ENCODE peak calls at places on chromosomes 12 and 14, in four cellular contexts. One of them, this sample, is unnamed. For H3K27me3, the result is how much of the 10 kb centered on the place peaks cover.

GRCh38 chr12:46402861-46403731 is 30.5 kb upstream of the SLC38A2 start:
- DNase-seq in breast epithelium: no peak
- DNase-seq in HCT116: no peak
- DNase-seq in endothelial cell of umbilical vein: peak
- DNase-seq in this sample: no peak

GRCh38 chr12:56151672-56152131 is 685 bp upstream of the MYL6B start:
- DNase-seq in breast epithelium: no peak
- DNase-seq in HCT116: peak
- DNase-seq in endothelial cell of umbilical vein: no peak
- DNase-seq in this sample: peak

GRCh38 chr14:99792551-99793212 is 531 bp upstream of the EML1 start:
- DNase-seq in breast epithelium: no peak
- DNase-seq in HCT116: no peak
- DNase-seq in endothelial cell of umbilical vein: peak
- DNase-seq in this sample: no peak

GRCh38 chr12:55682087-55682796 is 25.5 kb downstream of the ITGA7 start:
- DNase-seq in breast epithelium: no peak
- DNase-seq in HCT116: no peak
- DNase-seq in endothelial cell of umbilical vein: no peak
- DNase-seq in this sample: no peak

GRCh38 chr12:57632369-57632897 is 568 bp downstream of the B4GALNT1 start:
- DNase-seq in breast epithelium: peak
- DNase-seq in HCT116: no peak
- DNase-seq in endothelial cell of umbilical vein: no peak
- DNase-seq in this sample: no peak

GRCh38 chr12:62301799-62302133 is 41.6 kb downstream of the USP15 start:
- DNase-seq in breast epithelium: no peak
- DNase-seq in HCT116: no peak
- DNase-seq in endothelial cell of umbilical vein: no peak
- DNase-seq in this sample: no peak

GRCh38 chr14:91163316-91163715 is 49.4 kb downstream of the DGLUCY start:
- DNase-seq in breast epithelium: no peak
- DNase-seq in HCT116: no peak
- DNase-seq in endothelial cell of umbilical vein: no peak
- DNase-seq in this sample: peak

GRCh38 chr12:110732572-110732971 is 10.1 kb downstream of the PPP1CC start:
- DNase-seq in breast epithelium: no peak
- DNase-seq in HCT116: no peak
- DNase-seq in endothelial cell of umbilical vein: no peak
- DNase-seq in this sample: no peak

GRCh38 chr14:89890589-89890988 is 63.9 kb downstream of the EFCAB11 start:
- DNase-seq in breast epithelium: peak
- DNase-seq in HCT116: no peak
- DNase-seq in endothelial cell of umbilical vein: no peak
- DNase-seq in this sample: no peak

GRCh38 chr14:50067723-50068495 is 48.5 kb downstream of the VCPKMT start:
- DNase-seq in breast epithelium: no peak
- DNase-seq in HCT116: peak
- DNase-seq in endothelial cell of umbilical vein: peak
- DNase-seq in this sample: peak

GRCh38 chr12:28563286-28563685 is 373.0 kb downstream of the CCDC91 start:
- DNase-seq in breast epithelium: no peak
- DNase-seq in HCT116: no peak
- DNase-seq in endothelial cell of umbilical vein: peak
- DNase-seq in this sample: no peak

GRCh38 chr14:62957562-62957961 is 87.7 kb downstream of the KCNH5 start:
- DNase-seq in breast epithelium: no peak
- DNase-seq in HCT116: no peak
- DNase-seq in endothelial cell of umbilical vein: no peak
- DNase-seq in this sample: no peak

GRCh38 chr14:61174395-61175386 is 106.4 kb downstream of the TMEM30B start:
- DNase-seq in breast epithelium: no peak
- DNase-seq in HCT116: no peak
- DNase-seq in endothelial cell of umbilical vein: no peak
- DNase-seq in this sample: no peak

DNA sequence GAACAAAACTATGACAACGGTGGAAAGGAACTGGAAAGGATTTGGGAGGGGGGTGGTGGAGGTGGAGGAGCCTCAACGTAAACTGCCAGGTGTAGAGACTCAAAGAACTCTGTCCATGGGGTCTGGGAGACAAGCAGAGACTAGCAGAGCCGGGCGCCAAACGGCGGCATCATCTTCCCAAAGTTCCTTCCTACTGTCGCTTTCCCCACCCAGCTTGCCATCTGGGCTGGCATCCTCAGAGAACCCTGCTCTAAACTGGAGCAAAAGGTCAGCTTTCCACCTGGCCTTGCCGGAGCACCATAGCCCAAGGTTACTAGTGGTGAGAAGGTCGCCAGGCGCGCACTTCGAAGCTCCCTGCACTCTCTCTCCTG is 4.0 kb upstream of the IRF2BPL start:
- DNase-seq in breast epithelium: no peak
- DNase-seq in HCT116: no peak
- DNase-seq in endothelial cell of umbilical vein: no peak
- DNase-seq in this sample: no peak
- TF ChIP-seq POLR2A in breast epithelium: no peak
- TF ChIP-seq POLR2A in HCT116: peak
- TF ChIP-seq POLR2A in endothelial cell of umbilical vein: no peak
- TF ChIP-seq POLR2A in this sample: no peak

GRCh38 chr12:49893753-49894752 is 9.6 kb downstream of the FAIM2 start:
- DNase-seq in breast epithelium: peak
- DNase-seq in HCT116: peak
- DNase-seq in endothelial cell of umbilical vein: peak
- DNase-seq in this sample: peak
- H3K27ac ChIP-seq in breast epithelium: peak
- H3K27ac ChIP-seq in HCT116: no peak
- H3K27ac ChIP-seq in endothelial cell of umbilical vein: no peak
- H3K27ac ChIP-seq in this sample: peak

GRCh38 chr12:132550830-132551229 is 59.6 kb downstream of the LRCOL1 start:
- DNase-seq in breast epithelium: no peak
- DNase-seq in HCT116: no peak
- DNase-seq in endothelial cell of umbilical vein: no peak
- DNase-seq in this sample: no peak
- H3K27me3 ChIP-seq in breast epithelium: under half
- H3K27me3 ChIP-seq in HCT116: under half
- H3K27me3 ChIP-seq in endothelial cell of umbilical vein: under half
- H3K27me3 ChIP-seq in this sample: under half

DNA sequence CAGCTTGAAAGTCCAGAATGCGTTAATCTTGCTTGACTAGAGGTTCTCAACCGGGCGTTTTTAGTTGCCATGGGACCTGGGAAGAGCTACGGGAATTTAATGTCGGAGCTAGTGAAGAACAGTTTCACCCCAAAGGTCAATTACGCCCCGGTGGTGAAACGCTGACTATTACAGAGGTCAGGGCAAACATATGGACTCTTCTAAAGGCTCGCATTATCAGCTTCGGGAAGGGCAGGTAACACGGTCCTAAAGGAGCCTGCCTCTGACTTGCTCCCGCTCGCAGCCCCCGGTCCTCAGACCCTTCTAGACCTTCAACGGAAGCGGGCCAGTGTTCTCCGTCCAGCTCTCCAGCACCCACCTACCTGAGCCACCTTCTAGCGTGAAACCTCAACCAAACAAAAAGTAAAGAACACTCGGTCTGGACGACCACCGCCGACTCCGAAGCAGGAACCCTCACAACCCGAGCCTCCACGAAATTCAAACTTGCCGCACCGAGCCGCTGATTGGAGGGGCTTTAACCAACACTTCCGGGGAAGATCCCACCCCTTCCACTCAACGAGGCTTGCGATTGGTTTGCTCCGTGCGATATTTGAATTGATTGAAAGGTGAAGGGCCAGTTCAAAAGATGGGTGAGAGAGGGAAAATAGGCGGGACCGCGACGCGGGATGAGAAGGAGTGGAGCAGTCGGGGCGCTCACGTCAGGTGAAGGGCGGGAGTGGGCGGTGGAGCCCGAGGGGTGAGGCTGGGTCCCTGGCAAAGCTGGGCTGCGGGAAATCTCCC is at the start of gene DLGAP5:
- DNase-seq in breast epithelium: peak
- DNase-seq in HCT116: peak
- DNase-seq in endothelial cell of umbilical vein: peak
- DNase-seq in this sample: peak
- TF ChIP-seq POLR2A in breast epithelium: no peak
- TF ChIP-seq POLR2A in HCT116: peak
- TF ChIP-seq POLR2A in endothelial cell of umbilical vein: peak
- TF ChIP-seq POLR2A in this sample: no peak

DNA sequence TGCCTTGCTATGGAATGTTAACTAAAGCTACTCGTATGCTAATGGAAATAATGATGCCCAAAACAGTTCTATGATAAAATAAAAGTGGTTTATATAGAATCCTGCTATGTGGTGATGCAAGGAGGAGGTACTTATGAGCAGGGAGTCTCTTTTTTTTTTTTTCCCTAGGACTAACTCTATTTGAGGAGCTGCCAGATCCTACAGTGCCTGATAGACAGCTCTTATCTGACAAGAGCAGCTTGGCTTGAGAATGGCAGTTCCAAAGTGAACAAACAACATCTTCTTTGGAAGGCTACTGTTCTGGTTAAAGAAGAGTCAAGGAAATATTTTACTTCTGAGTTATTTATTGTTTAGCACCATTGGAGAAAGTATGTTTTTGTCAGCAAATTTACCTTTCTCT is 10.2 kb upstream of the ACSM4 start:
- DNase-seq in breast epithelium: no peak
- DNase-seq in HCT116: no peak
- DNase-seq in endothelial cell of umbilical vein: peak
- DNase-seq in this sample: no peak
- H3K27ac ChIP-seq in breast epithelium: no peak
- H3K27ac ChIP-seq in HCT116: no peak
- H3K27ac ChIP-seq in endothelial cell of umbilical vein: no peak
- H3K27ac ChIP-seq in this sample: no peak

DNA sequence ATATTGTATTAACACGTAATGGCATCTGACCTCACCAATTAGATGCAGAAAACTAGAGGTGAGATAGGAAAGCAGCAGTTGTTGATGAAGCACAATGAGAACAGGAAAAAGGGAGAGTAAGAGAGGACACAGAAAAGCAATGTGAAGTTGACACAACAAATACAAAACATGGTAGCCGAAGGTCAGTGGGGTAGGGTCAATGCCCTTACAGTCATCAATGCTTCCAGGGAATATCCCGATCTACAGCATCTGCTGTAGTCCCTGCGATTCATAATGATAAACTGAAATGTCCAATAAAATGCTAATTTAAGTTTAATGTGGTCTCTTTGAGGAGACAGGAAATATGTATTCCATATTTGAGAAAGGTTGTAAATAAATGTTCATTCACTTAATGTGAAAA is 2.9 kb upstream of the COL2A1 start:
- DNase-seq in breast epithelium: no peak
- DNase-seq in HCT116: no peak
- DNase-seq in endothelial cell of umbilical vein: no peak
- DNase-seq in this sample: no peak
- H3K27me3 ChIP-seq in breast epithelium: under half
- H3K27me3 ChIP-seq in HCT116: under half
- H3K27me3 ChIP-seq in endothelial cell of umbilical vein: half or more
- H3K27me3 ChIP-seq in this sample: under half

DNA sequence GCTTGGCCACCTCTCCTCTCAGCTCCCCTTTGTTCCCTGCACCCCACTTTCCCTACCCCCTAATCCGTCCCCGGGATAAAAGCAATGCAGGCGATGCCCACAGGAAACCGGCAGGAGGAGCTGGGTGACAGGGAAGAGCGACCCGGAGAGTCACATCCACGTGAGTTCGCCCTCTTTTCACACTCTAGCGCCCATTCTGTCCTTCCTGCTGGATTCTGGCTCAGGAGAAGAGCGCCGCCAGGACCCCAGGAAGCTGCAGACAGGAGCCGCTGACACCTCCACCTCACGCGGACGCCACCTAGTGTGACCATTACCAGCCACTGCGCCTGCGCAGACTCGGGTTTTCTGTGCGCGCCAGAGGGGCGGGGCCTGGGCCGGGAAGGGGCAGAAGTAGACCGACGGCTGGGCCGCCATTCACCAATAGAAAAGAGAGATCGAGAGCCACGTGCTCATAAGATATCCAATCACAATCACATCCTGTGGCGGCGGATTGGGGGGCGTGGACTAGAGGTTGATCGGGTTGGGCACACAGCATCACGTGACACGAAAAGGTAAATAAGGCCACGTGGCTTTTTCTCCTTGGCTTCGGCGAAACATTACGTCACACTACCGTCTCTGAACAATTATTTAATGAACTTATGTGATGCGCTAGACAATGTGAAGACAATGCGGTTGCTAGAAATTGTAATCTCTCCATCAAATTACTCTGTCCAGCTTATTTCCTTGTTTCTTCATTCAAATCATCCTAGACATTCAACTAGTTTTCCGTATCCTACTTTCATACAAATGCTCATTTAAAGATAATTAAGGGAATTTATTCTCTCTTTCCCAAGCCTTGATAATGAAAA is 10.1 kb downstream of the PLA2G1B start:
- DNase-seq in breast epithelium: peak
- DNase-seq in HCT116: peak
- DNase-seq in endothelial cell of umbilical vein: peak
- DNase-seq in this sample: peak
- TF ChIP-seq POLR2A in breast epithelium: peak
- TF ChIP-seq POLR2A in HCT116: peak
- TF ChIP-seq POLR2A in endothelial cell of umbilical vein: peak
- TF ChIP-seq POLR2A in this sample: peak

This sample was measured in stomach.